ENCODE peak calls at places on chromosomes 5 and 9, in four cellular contexts. One of them, this sample, is unnamed.

GRCh38 chr9:6852243-6852963 is 94.6 kb downstream of the KDM4C start:
- DNase-seq in uterus: no peak
- DNase-seq in gastrocnemius medialis: no peak
- DNase-seq in body of pancreas: no peak
- DNase-seq in this sample: no peak

GRCh38 chr9:118596374-118597015 is 772.7 kb downstream of the BRINP1 start:
- DNase-seq in body of pancreas: no peak
- DNase-seq in gastrocnemius medialis: no peak
- DNase-seq in uterus: no peak
- DNase-seq in this sample: no peak

GRCh38 chr5:141681695-141682641 is at the start of gene ARAP3:
- DNase-seq in uterus: peak
- DNase-seq in body of pancreas: peak
- DNase-seq in gastrocnemius medialis: peak
- DNase-seq in this sample: peak

GRCh38 chr5:96781031-96781733 is 26.6 kb downstream of the ERAP1 start:
- DNase-seq in uterus: no peak
- DNase-seq in gastrocnemius medialis: no peak
- DNase-seq in body of pancreas: no peak
- DNase-seq in this sample: no peak

GRCh38 chr9:14296462-14296861 is 17.5 kb downstream of the NFIB start:
- DNase-seq in gastrocnemius medialis: peak
- DNase-seq in uterus: no peak
- DNase-seq in body of pancreas: peak
- DNase-seq in this sample: no peak

GRCh38 chr5:145365464-145365863 is 469.7 kb downstream of the PRELID2 start:
- DNase-seq in body of pancreas: no peak
- DNase-seq in uterus: no peak
- DNase-seq in gastrocnemius medialis: no peak
- DNase-seq in this sample: no peak

GRCh38 chr9:73039253-73039915 is 86.5 kb upstream of the ALDH1A1 start:
- DNase-seq in body of pancreas: peak
- DNase-seq in uterus: peak
- DNase-seq in gastrocnemius medialis: peak
- DNase-seq in this sample: no peak

GRCh38 chr9:69420611-69421270 is 95.7 kb downstream of the ENTREP1 start:
- DNase-seq in uterus: no peak
- DNase-seq in gastrocnemius medialis: no peak
- DNase-seq in body of pancreas: no peak
- DNase-seq in this sample: no peak

GRCh38 chr9:14222149-14222835 is 91.6 kb downstream of the NFIB start:
- DNase-seq in gastrocnemius medialis: no peak
- DNase-seq in uterus: no peak
- DNase-seq in body of pancreas: no peak
- DNase-seq in this sample: no peak

GRCh38 chr9:113493080-113493615 is 29.6 kb downstream of the RGS3 start:
- DNase-seq in body of pancreas: no peak
- DNase-seq in gastrocnemius medialis: no peak
- DNase-seq in uterus: no peak
- DNase-seq in this sample: no peak

GRCh38 chr5:156971415-156971814 is 8.4 kb upstream of the TIMD4 start:
- DNase-seq in uterus: no peak
- DNase-seq in body of pancreas: no peak
- DNase-seq in gastrocnemius medialis: no peak
- DNase-seq in this sample: no peak

GRCh38 chr5:178502401-178503100 is 87.6 kb downstream of the COL23A1 start:
- DNase-seq in gastrocnemius medialis: no peak
- DNase-seq in body of pancreas: no peak
- DNase-seq in uterus: no peak
- DNase-seq in this sample: no peak

GRCh38 chr9:130860458-130861316 is 25.6 kb downstream of the ABL1 start:
- DNase-seq in body of pancreas: peak
- DNase-seq in gastrocnemius medialis: peak
- DNase-seq in uterus: peak
- DNase-seq in this sample: peak

GRCh38 chr9:109411818-109412352 is 86.2 kb downstream of the PTPN3 start:
- DNase-seq in gastrocnemius medialis: no peak
- DNase-seq in body of pancreas: no peak
- DNase-seq in uterus: no peak
- DNase-seq in this sample: no peak

GRCh38 chr9:82650368-82650767 is 412.6 kb downstream of the RASEF start:
- DNase-seq in gastrocnemius medialis: no peak
- DNase-seq in body of pancreas: no peak
- DNase-seq in uterus: no peak
- DNase-seq in this sample: no peak

GRCh38 chr9:82645591-82645990 is 417.4 kb downstream of the RASEF start:
- DNase-seq in gastrocnemius medialis: no peak
- DNase-seq in body of pancreas: no peak
- DNase-seq in uterus: no peak
- DNase-seq in this sample: no peak

DNA sequence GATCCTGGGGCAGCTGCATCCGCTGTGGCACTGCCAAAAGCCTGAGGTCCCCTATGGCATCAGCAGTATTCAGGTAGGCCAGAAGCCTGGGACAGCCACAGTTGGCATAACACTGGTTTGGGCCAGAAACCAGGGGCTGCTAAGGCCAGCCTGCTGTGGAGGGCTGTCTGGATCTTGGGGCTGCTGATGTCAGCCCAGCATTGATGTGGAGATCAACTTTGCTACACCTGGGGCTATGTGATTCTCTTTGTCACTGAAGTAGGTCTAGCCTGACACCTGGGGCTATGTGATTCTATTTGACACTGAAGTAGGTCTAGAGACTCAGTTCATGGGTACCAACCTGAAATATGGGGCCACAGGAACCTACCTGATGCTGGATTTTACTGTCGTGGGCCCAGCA is 411.5 kb downstream of the RASEF start:
- DNase-seq in uterus: no peak
- DNase-seq in body of pancreas: no peak
- DNase-seq in gastrocnemius medialis: no peak
- DNase-seq in this sample: no peak
- H3K27ac ChIP-seq in uterus: no peak
- H3K27ac ChIP-seq in body of pancreas: no peak
- H3K27ac ChIP-seq in gastrocnemius medialis: no peak
- H3K27ac ChIP-seq in this sample: no peak

GRCh38 chr5:72246239-72246580 is 73.8 kb downstream of the MRPS27 start:
- DNase-seq in body of pancreas: no peak
- DNase-seq in gastrocnemius medialis: no peak
- DNase-seq in uterus: no peak
- DNase-seq in this sample: no peak
- TF ChIP-seq CTCF in body of pancreas: no peak
- TF ChIP-seq CTCF in gastrocnemius medialis: no peak
- TF ChIP-seq CTCF in uterus: no peak
- TF ChIP-seq CTCF in this sample: no peak

GRCh38 chr5:139700711-139701693 is 52.9 kb downstream of the CXXC5 start:
- DNase-seq in uterus: no peak
- DNase-seq in body of pancreas: peak
- DNase-seq in gastrocnemius medialis: no peak
- DNase-seq in this sample: no peak
- H3K4me3 ChIP-seq in uterus: no peak
- H3K4me3 ChIP-seq in body of pancreas: no peak
- H3K4me3 ChIP-seq in gastrocnemius medialis: no peak
- H3K4me3 ChIP-seq in this sample: no peak

DNA sequence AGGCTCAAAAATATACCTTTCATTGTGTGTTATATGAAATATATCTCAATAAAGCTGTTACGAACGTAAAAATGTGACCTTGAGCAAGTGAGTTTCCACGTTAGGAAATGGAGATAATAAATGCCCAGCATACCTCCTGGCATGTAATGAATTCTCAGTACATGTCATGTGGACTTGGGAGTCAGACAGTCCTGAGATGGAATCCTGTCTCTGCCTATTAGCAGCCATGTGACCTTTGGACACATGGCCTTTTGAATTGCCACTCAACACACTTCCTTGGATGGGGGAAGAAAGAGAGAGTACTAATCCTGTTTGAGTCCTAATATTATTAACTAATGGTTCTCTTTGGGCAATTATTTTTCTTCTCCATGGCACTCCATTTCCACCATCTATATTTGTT is 25.7 kb downstream of the TRIM32 start:
- DNase-seq in body of pancreas: no peak
- DNase-seq in uterus: no peak
- DNase-seq in gastrocnemius medialis: no peak
- DNase-seq in this sample: no peak
- H3K27ac ChIP-seq in body of pancreas: no peak
- H3K27ac ChIP-seq in uterus: no peak
- H3K27ac ChIP-seq in gastrocnemius medialis: no peak
- H3K27ac ChIP-seq in this sample: no peak

GRCh38 chr5:176491901-176492300 is 43.7 kb downstream of the FAF2 start:
- DNase-seq in body of pancreas: no peak
- DNase-seq in uterus: no peak
- DNase-seq in gastrocnemius medialis: no peak
- DNase-seq in this sample: no peak

GRCh38 chr5:176489077-176489476 is 40.9 kb downstream of the FAF2 start:
- DNase-seq in uterus: no peak
- DNase-seq in gastrocnemius medialis: no peak
- DNase-seq in body of pancreas: no peak
- DNase-seq in this sample: no peak

GRCh38 chr5:176491056-176491646 is 43.0 kb downstream of the FAF2 start:
- DNase-seq in uterus: no peak
- DNase-seq in gastrocnemius medialis: no peak
- DNase-seq in body of pancreas: no peak
- DNase-seq in this sample: no peak

GRCh38 chr5:176492431-176492830 is 44.2 kb downstream of the FAF2 start:
- DNase-seq in body of pancreas: no peak
- DNase-seq in uterus: no peak
- DNase-seq in gastrocnemius medialis: no peak
- DNase-seq in this sample: no peak

GRCh38 chr5:176490291-176490690 is 42.1 kb downstream of the FAF2 start:
- DNase-seq in gastrocnemius medialis: no peak
- DNase-seq in body of pancreas: no peak
- DNase-seq in uterus: no peak
- DNase-seq in this sample: no peak
- TF ChIP-seq CTCF in gastrocnemius medialis: no peak
- TF ChIP-seq CTCF in body of pancreas: no peak
- TF ChIP-seq CTCF in uterus: no peak
- TF ChIP-seq CTCF in this sample: no peak

This sample was measured in lung.